ENCODE peak calls at places on chromosomes 5 and 9, in ten cellular contexts. One of them, this sample, is unnamed.

GRCh38 chr5:141762790-141763368 is 80.8 kb upstream of the ARAP3 start:
- DNase-seq in skeletal muscle cell: no peak
- DNase-seq in H7: no peak
- DNase-seq in psoas muscle: no peak
- DNase-seq in anterior cingulate cortex: no peak
- DNase-seq in ureter: no peak
- DNase-seq in non-pigmented ciliary epithelial cell: no peak
- DNase-seq in HFFc6: no peak
- DNase-seq in brain microvascular endothelial cell: no peak
- DNase-seq in hippocampal formation: no peak
- DNase-seq in this sample: peak

GRCh38 chr5:132491368-132492364 is 1.1 kb upstream of the IRF1 start:
- DNase-seq in hippocampal formation: no peak
- DNase-seq in skeletal muscle cell: no peak
- DNase-seq in psoas muscle: no peak
- DNase-seq in brain microvascular endothelial cell: no peak
- DNase-seq in HFFc6: no peak
- DNase-seq in non-pigmented ciliary epithelial cell: no peak
- DNase-seq in H7: peak
- DNase-seq in ureter: peak
- DNase-seq in anterior cingulate cortex: no peak
- DNase-seq in this sample: no peak

GRCh38 chr9:132516911-132517310 is 65.5 kb upstream of the BARHL1 start:
- DNase-seq in psoas muscle: no peak
- DNase-seq in ureter: no peak
- DNase-seq in anterior cingulate cortex: no peak
- DNase-seq in hippocampal formation: no peak
- DNase-seq in skeletal muscle cell: no peak
- DNase-seq in brain microvascular endothelial cell: no peak
- DNase-seq in H7: peak
- DNase-seq in HFFc6: no peak
- DNase-seq in non-pigmented ciliary epithelial cell: no peak
- DNase-seq in this sample: no peak

GRCh38 chr9:99614341-99614740 is 207.3 kb upstream of the NR4A3 start:
- DNase-seq in psoas muscle: no peak
- DNase-seq in skeletal muscle cell: no peak
- DNase-seq in brain microvascular endothelial cell: no peak
- DNase-seq in ureter: no peak
- DNase-seq in H7: no peak
- DNase-seq in hippocampal formation: no peak
- DNase-seq in non-pigmented ciliary epithelial cell: no peak
- DNase-seq in HFFc6: no peak
- DNase-seq in anterior cingulate cortex: no peak
- DNase-seq in this sample: no peak

GRCh38 chr9:91066856-91067255 is 265.2 kb downstream of the SYK start:
- DNase-seq in H7: no peak
- DNase-seq in non-pigmented ciliary epithelial cell: no peak
- DNase-seq in skeletal muscle cell: no peak
- DNase-seq in ureter: peak
- DNase-seq in anterior cingulate cortex: no peak
- DNase-seq in HFFc6: no peak
- DNase-seq in hippocampal formation: no peak
- DNase-seq in psoas muscle: no peak
- DNase-seq in brain microvascular endothelial cell: no peak
- DNase-seq in this sample: no peak

GRCh38 chr5:10354048-10354872 is 765 bp downstream of the MARCHF6 start:
- DNase-seq in skeletal muscle cell: no peak
- DNase-seq in brain microvascular endothelial cell: peak
- DNase-seq in H7: peak
- DNase-seq in ureter: no peak
- DNase-seq in non-pigmented ciliary epithelial cell: no peak
- DNase-seq in anterior cingulate cortex: no peak
- DNase-seq in psoas muscle: no peak
- DNase-seq in hippocampal formation: peak
- DNase-seq in HFFc6: no peak
- DNase-seq in this sample: peak

GRCh38 chr9:135419106-135419505 is 60.5 kb upstream of the PPP1R26 start:
- DNase-seq in non-pigmented ciliary epithelial cell: no peak
- DNase-seq in psoas muscle: no peak
- DNase-seq in hippocampal formation: no peak
- DNase-seq in brain microvascular endothelial cell: no peak
- DNase-seq in HFFc6: no peak
- DNase-seq in anterior cingulate cortex: no peak
- DNase-seq in ureter: no peak
- DNase-seq in H7: peak
- DNase-seq in skeletal muscle cell: no peak
- DNase-seq in this sample: no peak

GRCh38 chr9:71830929-71831328 is 62.6 kb upstream of the CEMIP2 start:
- DNase-seq in anterior cingulate cortex: no peak
- DNase-seq in HFFc6: peak
- DNase-seq in non-pigmented ciliary epithelial cell: no peak
- DNase-seq in hippocampal formation: no peak
- DNase-seq in brain microvascular endothelial cell: no peak
- DNase-seq in skeletal muscle cell: no peak
- DNase-seq in psoas muscle: no peak
- DNase-seq in H7: no peak
- DNase-seq in ureter: no peak
- DNase-seq in this sample: no peak